ENCODE peak calls at places on chromosomes 3 and 15, in five cellular contexts. I, F, B, Q and T are unnamed samples.

GRCh38 chr3:46868301-46868700 is 5.1 kb upstream of the MYL3 start:
- DNase-seq in I (no peak), F (no peak), B (no peak), Q (no peak), T (no peak)

GRCh38 chr3:182482692-182483091 is 310.6 kb upstream of the ATP11B start:
- DNase-seq in I (no peak), F (no peak), B (no peak), Q (no peak), T (no peak)

GRCh38 chr15:92400980-92401787 is 7.5 kb downstream of the ST8SIA2 start:
- DNase-seq in I (no peak), F (no peak), B (no peak), Q (no peak), T (no peak)

GRCh38 chr15:68435966-68436365 is 4.0 kb upstream of the ITGA11 start:
- DNase-seq in I (no peak), F (no peak), B (no peak), Q (no peak), T (no peak)

GRCh38 chr15:95596487-95596886 is 734.0 kb upstream of the NR2F2 start:
- DNase-seq in I (no peak), F (no peak), B (no peak), Q (no peak), T (no peak)

GRCh38 chr3:141994856-141995255 is 118.4 kb downstream of the ATP1B3 start:
- DNase-seq in I (no peak), F (no peak), B (no peak), Q (no peak), T (no peak)

GRCh38 chr15:93523490-93523889 is 434.5 kb upstream of the RGMA start:
- DNase-seq in I (no peak), F (no peak), B (no peak), Q (no peak), T (peak)

GRCh38 chr15:99536422-99537033 is 29.3 kb upstream of the MEF2A start:
- DNase-seq in I (peak), F (peak), B (no peak), Q (no peak), T (no peak)

GRCh38 chr3:102682761-102683160 is 247.9 kb downstream of the ZPLD1 start:
- DNase-seq in I (no peak), F (no peak), B (no peak), Q (no peak), T (no peak)

DNA sequence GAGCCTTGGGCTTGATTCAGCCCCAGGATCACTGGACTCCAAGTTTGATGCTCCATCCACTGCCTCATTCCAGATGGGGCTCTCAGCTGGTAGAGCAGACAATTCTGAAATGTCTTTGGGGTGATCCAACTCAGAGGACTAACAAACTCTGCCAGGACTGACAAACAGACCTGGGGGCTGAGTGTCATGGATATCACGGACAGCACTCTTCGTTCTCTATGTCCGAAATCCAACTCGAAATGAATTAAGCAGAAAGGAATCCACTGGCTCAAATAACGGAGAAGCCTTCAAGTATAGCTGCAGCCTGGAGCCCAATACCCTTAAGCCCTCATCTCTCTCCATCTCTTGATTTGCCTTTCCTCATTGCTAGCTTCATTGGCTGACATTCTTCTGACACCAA is 14.2 kb downstream of the SLC38A3 start:
- DNase-seq in I (no peak), F (no peak), B (no peak), Q (no peak), T (no peak)
- TF ChIP-seq CTCF in I (no peak), F (no peak), B (no peak), Q (no peak), T (no peak)

DNA sequence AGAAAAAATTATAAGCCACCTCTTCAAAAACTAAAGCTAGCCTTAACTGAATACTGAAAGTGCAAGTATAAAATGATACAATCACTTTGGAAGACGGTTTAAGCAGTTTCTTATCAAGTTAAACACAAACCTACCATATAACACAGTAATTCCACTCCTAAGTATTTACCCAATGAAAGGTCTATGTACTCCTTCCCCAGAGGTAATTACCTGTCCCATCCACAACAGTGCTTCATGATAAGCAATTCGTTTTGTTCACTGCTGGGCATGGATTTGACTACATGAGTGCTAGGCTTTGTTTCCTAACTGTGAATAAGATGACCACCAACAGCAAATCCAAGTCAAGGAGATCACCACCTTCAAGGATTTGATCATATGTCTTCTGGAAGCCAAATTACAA is 4.3 kb downstream of the COX5A start:
- DNase-seq in I (no peak), F (no peak), B (no peak), Q (no peak), T (no peak)
- TF ChIP-seq CTCF in I (no peak), F (no peak), B (no peak), Q (no peak), T (no peak)

GRCh38 chr3:63931290-63931689 is 19.1 kb upstream of the SCAANT1 start:
- DNase-seq in I (no peak), F (no peak), B (no peak), Q (no peak), T (no peak)

GRCh38 chr3:63934041-63934440 is 21.9 kb upstream of the SCAANT1 start:
- DNase-seq in I (peak), F (peak), B (no peak), Q (no peak), T (no peak)

GRCh38 chr3:63933459-63933858 is 21.3 kb upstream of the SCAANT1 start:
- DNase-seq in I (no peak), F (no peak), B (peak), Q (no peak), T (no peak)

GRCh38 chr3:63934484-63934883 is 22.3 kb upstream of the SCAANT1 start:
- DNase-seq in I (no peak), F (no peak), B (no peak), Q (no peak), T (no peak)

DNA sequence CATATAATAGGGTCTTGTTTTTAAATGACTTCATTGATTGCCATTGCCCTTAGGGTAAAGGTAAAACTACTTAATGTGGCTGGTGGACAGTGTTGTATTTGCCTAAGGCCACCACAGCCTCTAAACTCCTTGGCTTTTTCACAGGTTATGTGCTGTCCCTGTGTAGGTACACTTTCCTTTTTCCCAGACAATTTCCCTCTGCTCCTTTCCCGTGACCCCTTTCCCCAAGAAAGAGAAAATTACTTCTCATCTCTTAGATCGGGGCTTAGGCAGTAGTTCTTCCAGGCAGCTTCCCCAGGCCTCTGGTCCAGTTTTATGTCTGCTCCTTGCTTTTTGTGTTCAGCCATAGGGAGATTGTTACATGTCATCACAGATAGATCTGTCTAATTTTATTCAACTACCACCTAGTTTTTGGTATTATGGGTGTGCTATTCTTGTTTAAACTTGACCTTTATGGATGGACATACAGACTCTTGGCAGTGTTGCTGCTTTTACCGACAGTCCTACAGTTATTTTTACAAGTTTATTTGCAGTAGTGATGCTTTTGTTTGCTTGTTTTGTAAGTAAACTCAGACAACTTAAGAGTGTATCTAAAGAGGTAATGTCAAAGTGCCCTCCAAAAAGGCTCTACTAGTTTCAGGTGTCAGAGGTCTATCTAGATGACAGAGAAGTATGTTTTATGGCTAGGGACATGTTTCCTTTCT is 20.5 kb upstream of the SCAANT1 start:
- DNase-seq in I (no peak), F (no peak), B (no peak), Q (no peak), T (no peak)
- TF ChIP-seq CTCF in I (no peak), F (no peak), B (no peak), Q (no peak), T (no peak)

GRCh38 chr3:98778852-98779379 is 15.8 kb downstream of the ST3GAL6 start:
- DNase-seq in I (peak), F (peak), B (no peak), Q (no peak), T (no peak)

GRCh38 chr3:98778383-98778782 is 15.2 kb downstream of the ST3GAL6 start:
- DNase-seq in I (peak), F (no peak), B (no peak), Q (no peak), T (no peak)

GRCh38 chr3:98776114-98776513 is 13.0 kb downstream of the ST3GAL6 start:
- DNase-seq in I (no peak), F (no peak), B (no peak), Q (no peak), T (no peak)

GRCh38 chr3:98777286-98777685 is 14.1 kb downstream of the ST3GAL6 start:
- DNase-seq in I (no peak), F (no peak), B (no peak), Q (no peak), T (no peak)

DNA sequence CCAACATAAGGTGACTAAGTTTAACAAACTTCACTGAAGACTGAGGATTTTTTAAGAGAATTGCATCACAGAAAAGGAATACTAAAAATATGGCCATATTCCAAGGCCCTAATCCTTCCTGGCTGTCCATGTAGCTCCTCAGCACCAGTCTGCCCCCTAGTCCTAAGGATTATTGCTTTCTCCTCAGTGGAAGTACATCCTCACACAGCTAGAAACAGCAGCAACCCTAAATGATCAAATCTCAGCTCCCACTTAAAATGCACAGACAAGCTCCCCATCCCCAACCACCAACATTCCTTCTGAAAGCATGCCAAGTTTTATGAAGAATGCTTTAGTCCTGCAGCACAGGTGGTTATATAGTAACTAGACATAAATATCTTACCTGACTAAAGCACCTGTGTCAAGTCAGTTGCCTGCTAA is 14.7 kb downstream of the ST3GAL6 start:
- DNase-seq in I (peak), F (peak), B (no peak), Q (no peak), T (no peak)
- TF ChIP-seq CTCF in I (no peak), F (peak), B (no peak), Q (no peak), T (no peak)

DNA sequence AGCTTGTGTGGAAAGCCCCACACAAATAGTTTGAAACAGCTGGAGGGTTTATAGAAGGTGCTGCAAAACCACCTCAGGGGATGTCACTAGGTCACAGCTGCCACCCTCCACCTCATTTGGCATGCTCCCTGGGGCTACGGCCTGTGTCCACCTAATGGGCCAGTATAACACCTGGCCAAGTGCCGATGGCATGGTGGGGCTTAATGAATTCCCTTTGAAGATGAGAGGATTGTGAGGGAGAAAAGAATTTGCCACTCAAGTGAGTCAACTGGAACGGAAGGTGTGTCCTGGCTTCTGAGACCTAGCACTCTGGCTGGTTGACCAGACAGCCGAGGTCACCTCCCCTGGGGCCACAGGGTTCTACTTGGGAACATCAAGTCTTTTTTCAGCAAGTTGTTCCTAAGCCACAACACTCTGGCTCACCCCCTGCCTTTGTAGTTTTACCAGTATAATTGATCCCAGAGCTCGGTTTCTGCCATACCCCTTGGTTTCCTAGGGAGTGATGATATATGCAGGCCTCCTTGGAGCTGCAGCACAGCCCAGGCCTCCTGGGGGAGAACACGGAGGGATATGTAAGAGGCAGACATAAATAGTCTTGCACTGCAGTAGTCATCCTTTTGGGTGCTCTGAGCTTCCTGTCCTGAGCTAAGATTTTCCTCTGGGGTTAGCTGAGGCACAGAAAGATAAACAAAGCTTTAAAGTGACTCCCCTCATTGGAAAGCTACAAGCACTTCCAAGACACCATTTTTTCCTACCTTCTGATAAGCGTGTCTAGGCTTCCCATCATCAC is 178.2 kb upstream of the LPP start:
- DNase-seq in I (peak), F (no peak), B (no peak), Q (no peak), T (no peak)
- TF ChIP-seq CTCF in I (no peak), F (no peak), B (no peak), Q (no peak), T (no peak)

DNA sequence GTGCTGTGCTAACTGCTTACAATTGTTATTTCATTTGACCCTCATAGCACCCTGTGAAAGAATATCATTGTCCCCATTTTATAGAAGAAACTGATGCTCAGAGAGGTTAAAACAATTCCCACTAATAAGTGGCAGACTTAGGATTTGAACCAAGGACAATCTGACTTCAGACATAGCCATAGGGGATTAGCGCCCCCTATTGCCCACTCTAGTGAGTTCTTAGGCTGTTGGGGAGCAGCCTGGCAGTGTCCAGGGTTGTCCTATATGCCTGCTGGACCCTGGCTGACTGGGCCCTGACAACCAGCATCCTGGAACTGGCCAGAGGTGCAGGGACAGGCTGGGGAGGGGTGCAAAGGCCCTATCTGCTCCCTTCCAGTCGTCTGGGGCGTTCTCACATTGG is 15.4 kb downstream of the DPH3 start:
- DNase-seq in I (peak), F (peak), B (no peak), Q (no peak), T (no peak)
- TF ChIP-seq CTCF in I (peak), F (peak), B (peak), Q (peak), T (peak)

DNA sequence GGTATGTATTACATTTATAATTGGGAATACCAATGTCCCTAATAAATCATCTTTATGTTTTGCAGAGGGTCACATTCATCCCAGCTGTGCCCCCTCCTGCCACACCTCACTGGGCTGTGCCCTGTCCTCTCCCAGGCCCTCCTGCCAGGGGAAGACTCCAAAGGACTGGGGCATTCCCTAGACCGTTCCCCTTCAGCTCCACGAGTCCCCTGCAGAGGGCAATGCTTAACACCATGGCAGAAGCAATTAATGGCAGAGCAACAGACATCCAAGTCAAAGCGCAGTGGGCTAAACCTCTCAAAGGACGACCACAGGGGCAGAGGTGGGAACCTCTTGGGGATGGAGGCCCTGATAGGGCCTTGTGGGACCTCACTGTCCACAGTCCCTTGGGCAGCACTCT is 71.3 kb upstream of the SEC13 start:
- DNase-seq in I (no peak), F (no peak), B (no peak), Q (no peak), T (no peak)
- TF ChIP-seq CTCF in I (no peak), F (peak), B (no peak), Q (no peak), T (no peak)

GRCh38 chr3:41118461-41119385 is 80.6 kb upstream of the CTNNB1 start:
- DNase-seq in I (no peak), F (no peak), B (no peak), Q (no peak), T (no peak)

GRCh38 chr3:41116851-41117250 is 82.5 kb upstream of the CTNNB1 start:
- DNase-seq in I (no peak), F (no peak), B (no peak), Q (no peak), T (no peak)

GRCh38 chr3:41115069-41115468 is 84.2 kb upstream of the CTNNB1 start:
- DNase-seq in I (no peak), F (no peak), B (no peak), Q (no peak), T (no peak)

GRCh38 chr3:41120461-41120860 is 78.8 kb upstream of the CTNNB1 start:
- DNase-seq in I (no peak), F (no peak), B (no peak), Q (no peak), T (no peak)

GRCh38 chr3:41117398-41117870 is 81.9 kb upstream of the CTNNB1 start:
- DNase-seq in I (peak), F (peak), B (peak), Q (peak), T (no peak)
- TF ChIP-seq CTCF in I (no peak), F (no peak), B (no peak), Q (no peak), T (no peak)